ENCODE peak calls at places on chromosome 21, in four cellular contexts. I is KBM-7; E is stimulated activated CD4-positive, alpha-beta T cell treated with anti-CD3 and anti-CD28 coated beads, Interleukin-4, amount 100 ng/mL, for 1 hour; S is Right ventricle myocardium inferior. P is an unnamed sample.

GRCh38 chr21:37071561-37072238 is 1.2 kb downstream of the PIGP start:
- DNase-seq in I (peak), E (no peak), S (peak), P (peak)

GRCh38 chr21:46161180-46161799 is 5.9 kb upstream of the FTCD start:
- DNase-seq in I (no peak), E (no peak), S (no peak), P (no peak)

GRCh38 chr21:34531399-34531798 is 19.4 kb upstream of the KCNE1 start:
- DNase-seq in I (no peak), E (no peak), S (no peak), P (no peak)

GRCh38 chr21:34074283-34075098 is 1.1 kb downstream of the MRPS6 start:
- DNase-seq in I (peak), E (peak), S (peak), P (no peak)

GRCh38 chr21:21373969-21374368 is 375.8 kb downstream of the NCAM2 start:
- DNase-seq in I (peak), E (no peak), S (no peak), P (no peak)

GRCh38 chr21:26653431-26653830 is 80.3 kb upstream of the CYYR1 start:
- DNase-seq in I (no peak), E (no peak), S (no peak), P (no peak)

GRCh38 chr21:42666023-42666747 is 12.8 kb downstream of the PDE9A start:
- DNase-seq in I (peak), E (peak), S (no peak), P (no peak)

GRCh38 chr21:45971487-45972352 is 9.8 kb upstream of the COL6A1 start:
- DNase-seq in I (no peak), E (no peak), S (peak), P (peak)

GRCh38 chr21:32333953-32334673 is 35.5 kb downstream of the MRAP start:
- DNase-seq in I (no peak), E (no peak), S (no peak), P (no peak)

GRCh38 chr21:40846566-40847411 is at the start of gene DSCAM:
- DNase-seq in I (no peak), E (no peak), S (no peak), P (no peak)

GRCh38 chr21:27802816-27803475 is 836.1 kb upstream of the ADAMTS5 start:
- DNase-seq in I (peak), E (no peak), S (no peak), P (no peak)